ENCODE peak calls at places on chromosomes 6 and 20, in eight cellular contexts. A, E, T, Z, Y, I, H and S are unnamed samples.

GRCh38 chr6:167137881-167138280 is 15.0 kb downstream of the CCR6 start:
- DNase-seq in E (no peak), Z (no peak), H (no peak), T (no peak), Y (no peak), I (no peak), A (no peak), S (no peak)

GRCh38 chr6:139473239-139473701 is 98.8 kb upstream of the CITED2 start:
- DNase-seq in Y (no peak), E (no peak), Z (no peak), A (no peak), I (peak), H (no peak), T (no peak), S (no peak)

GRCh38 chr6:158849899-158850806 is 31.0 kb upstream of the EZR start:
- DNase-seq in H (peak), Z (peak), E (no peak), T (peak), Y (peak), I (no peak), A (no peak), S (peak)

GRCh38 chr6:80132942-80133517 is 26.6 kb downstream of the BCKDHB start:
- DNase-seq in H (peak), A (no peak), Y (peak), I (peak), E (peak), Z (peak), T (peak), S (peak)

GRCh38 chr6:98941319-98941718 is 6.4 kb downstream of the FBXL4 start:
- DNase-seq in E (no peak), I (no peak), H (no peak), Y (no peak), A (no peak), Z (no peak), T (no peak), S (no peak)

GRCh38 chr6:8170245-8170644 is 67.9 kb upstream of the EEF1E1 start:
- DNase-seq in Y (no peak), E (peak), I (peak), T (no peak), Z (no peak), A (no peak), H (no peak), S (peak)

GRCh38 chr6:81876977-81877376 is 124.5 kb upstream of the TENT5A start:
- DNase-seq in I (no peak), A (no peak), Y (no peak), H (no peak), Z (no peak), E (no peak), T (no peak), S (no peak)

GRCh38 chr6:42419490-42420280 is 32.0 kb downstream of the TRERF1 start:
- DNase-seq in T (no peak), H (no peak), I (no peak), E (no peak), Z (no peak), Y (no peak), A (no peak), S (no peak)

GRCh38 chr20:32037929-32038328 is 14.1 kb upstream of the HCK start:
- DNase-seq in I (no peak), E (no peak), T (peak), Y (no peak), H (no peak), Z (no peak), A (no peak), S (no peak)

GRCh38 chr20:21209668-21210067 is 83.8 kb downstream of the KIZ start:
- DNase-seq in Y (no peak), T (no peak), I (no peak), E (no peak), Z (no peak), H (no peak), A (no peak), S (no peak)

GRCh38 chr6:134714679-134715078 is 235.2 kb downstream of the ALDH8A1 start:
- DNase-seq in I (no peak), E (no peak), H (no peak), A (no peak), Z (no peak), T (peak), Y (peak), S (no peak)

GRCh38 chr6:107305391-107305790 is 154.0 kb downstream of the PDSS2 start:
- DNase-seq in I (no peak), Y (no peak), E (no peak), Z (no peak), T (peak), A (no peak), H (no peak), S (no peak)

GRCh38 chr6:121731381-121731780 is 295.9 kb downstream of the GJA1 start:
- DNase-seq in E (no peak), A (no peak), Z (no peak), Y (no peak), I (no peak), T (no peak), H (no peak), S (no peak)

GRCh38 chr6:166752928-166753721 is 126.1 kb upstream of the RPS6KA2 start:
- DNase-seq in A (no peak), Z (no peak), E (no peak), T (no peak), H (no peak), Y (no peak), I (no peak), S (no peak)

GRCh38 chr20:22866757-22867425 is 168.2 kb upstream of the SSTR4 start:
- DNase-seq in Y (no peak), Z (no peak), I (no peak), T (peak), H (no peak), E (no peak), A (no peak), S (peak)

GRCh38 chr20:50280851-50281655 is 90.4 kb downstream of the CEBPB start:
- DNase-seq in H (no peak), I (no peak), T (no peak), Z (no peak), E (no peak), A (no peak), Y (no peak), S (no peak)

GRCh38 chr20:3565851-3566250 is 95.0 kb downstream of the ATRN start:
- DNase-seq in T (no peak), A (no peak), I (no peak), Z (no peak), Y (no peak), E (no peak), H (no peak), S (no peak)

GRCh38 chr6:18262812-18263560 is 1.3 kb downstream of the DEK start:
- DNase-seq in Y (no peak), A (no peak), I (no peak), E (no peak), T (peak), Z (no peak), H (no peak), S (peak)

GRCh38 chr20:3072530-3073250 is 1.3 kb downstream of the OXT start:
- DNase-seq in Z (no peak), I (no peak), E (no peak), A (no peak), Y (no peak), T (no peak), H (no peak), S (no peak)

GRCh38 chr20:51876511-51876910 is 74.2 kb upstream of the SALL4 start:
- DNase-seq in I (no peak), Y (no peak), E (no peak), A (no peak), T (no peak), H (no peak), Z (no peak), S (no peak)

GRCh38 chr6:139369568-139370046 is 4.8 kb downstream of the CITED2 start:
- DNase-seq in T (peak), Z (no peak), Y (peak), E (no peak), H (no peak), A (no peak), I (peak), S (peak)

GRCh38 chr6:45898941-45899682 is 116.5 kb downstream of the CLIC5 start:
- DNase-seq in I (no peak), Y (no peak), T (no peak), E (no peak), A (no peak), Z (no peak), H (no peak), S (no peak)

GRCh38 chr6:44133003-44133931 is 5.9 kb downstream of the TMEM63B start:
- DNase-seq in E (peak), Y (peak), I (peak), T (peak), H (peak), A (no peak), Z (no peak), S (peak)

GRCh38 chr20:38861071-38861401 is 55.5 kb downstream of the PPP1R16B start:
- DNase-seq in E (no peak), Z (no peak), I (no peak), T (no peak), H (no peak), Y (no peak), A (no peak), S (no peak)

GRCh38 chr20:36368400-36368799 is 62.3 kb downstream of the DLGAP4 start:
- DNase-seq in Z (no peak), E (no peak), H (no peak), Y (no peak), A (no peak), I (no peak), T (no peak), S (no peak)

GRCh38 chr20:49100934-49101333 is 54.8 kb downstream of the CSE1L start:
- DNase-seq in Y (no peak), A (no peak), Z (no peak), H (no peak), T (no peak), I (no peak), E (no peak), S (no peak)

GRCh38 chr20:37193226-37193625 is 13.9 kb upstream of the MROH8 start:
- DNase-seq in H (no peak), T (no peak), Z (no peak), I (no peak), Y (no peak), E (no peak), A (no peak), S (no peak)

GRCh38 chr6:157494132-157494705 is 113.2 kb downstream of the ZDHHC14 start:
- DNase-seq in Y (no peak), H (no peak), Z (no peak), A (no peak), I (no peak), T (no peak), E (no peak), S (no peak)